ENCODE peak calls at places on chromosomes 11 and 22, in four cellular contexts. One of them, this sample, is unnamed.

GRCh38 chr22:47591709-47592108 is 829.3 kb downstream of the TBC1D22A start:
- DNase-seq in HFFc6: no peak
- DNase-seq in MM.1S: no peak
- DNase-seq in GM13977: no peak
- DNase-seq in this sample: no peak

GRCh38 chr22:20531404-20532181 is 24.2 kb downstream of the MED15 start:
- DNase-seq in HFFc6: peak; percentile 90
- DNase-seq in MM.1S: no peak
- DNase-seq in GM13977: no peak
- DNase-seq in this sample: no peak

GRCh38 chr22:22768885-22769284 is 118.7 kb upstream of the IGLL5 start:
- DNase-seq in HFFc6: no peak
- DNase-seq in MM.1S: no peak
- DNase-seq in GM13977: no peak
- DNase-seq in this sample: no peak

GRCh38 chr22:20748820-20749428 is 25.0 kb upstream of the SERPIND1 start:
- DNase-seq in HFFc6: no peak
- DNase-seq in MM.1S: peak; percentile 14
- DNase-seq in GM13977: peak; percentile 72
- DNase-seq in this sample: no peak

GRCh38 chr11:72585762-72586590 is 88.2 kb downstream of the PDE2A start:
- DNase-seq in HFFc6: peak; percentile 25
- DNase-seq in MM.1S: peak; percentile 78
- DNase-seq in GM13977: peak; percentile 93
- DNase-seq in this sample: no peak

GRCh38 chr11:11143849-11144248 is 209.2 kb downstream of the CSNK2A3 start:
- DNase-seq in HFFc6: no peak
- DNase-seq in MM.1S: no peak
- DNase-seq in GM13977: no peak
- DNase-seq in this sample: no peak

GRCh38 chr11:2892215-2893020 is 6.8 kb upstream of the CDKN1C start:
- DNase-seq in HFFc6: peak; percentile 26
- DNase-seq in MM.1S: peak; percentile 53
- DNase-seq in GM13977: peak; percentile 86
- DNase-seq in this sample: peak; percentile 19

GRCh38 chr22:20549232-20549841 is 41.9 kb downstream of the MED15 start:
- DNase-seq in HFFc6: no peak
- DNase-seq in MM.1S: no peak
- DNase-seq in GM13977: no peak
- DNase-seq in this sample: no peak

GRCh38 chr11:90747057-90747456 is 524.2 kb upstream of the CHORDC1 start:
- DNase-seq in HFFc6: no peak
- DNase-seq in MM.1S: no peak
- DNase-seq in GM13977: no peak
- DNase-seq in this sample: no peak

GRCh38 chr11:122230387-122230760 is 114.4 kb upstream of the BLID start:
- DNase-seq in HFFc6: peak; percentile 68
- DNase-seq in MM.1S: no peak
- DNase-seq in GM13977: no peak
- DNase-seq in this sample: no peak

GRCh38 chr22:32949719-32950118 is 108.5 kb downstream of the SYN3 start:
- DNase-seq in HFFc6: no peak
- DNase-seq in MM.1S: no peak
- DNase-seq in GM13977: no peak
- DNase-seq in this sample: no peak

GRCh38 chr22:45671051-45671782 is 417 bp upstream of the ATXN10 start:
- DNase-seq in HFFc6: no peak
- DNase-seq in MM.1S: no peak
- DNase-seq in GM13977: no peak
- DNase-seq in this sample: no peak

GRCh38 chr11:126969865-126970479 is 30.6 kb downstream of the KIRREL3 start:
- DNase-seq in HFFc6: peak; percentile 63
- DNase-seq in MM.1S: peak; percentile 61
- DNase-seq in GM13977: no peak
- DNase-seq in this sample: no peak

GRCh38 chr11:65078151-65078550 is 5.7 kb downstream of the CDCA5 start:
- DNase-seq in HFFc6: peak; percentile 24
- DNase-seq in MM.1S: peak; percentile 65
- DNase-seq in GM13977: peak; percentile 68
- DNase-seq in this sample: no peak

GRCh38 chr11:27720277-27720830 is 20.1 kb upstream of the BDNF start:
- DNase-seq in HFFc6: peak; percentile 39
- DNase-seq in MM.1S: no peak
- DNase-seq in GM13977: peak; percentile 59
- DNase-seq in this sample: no peak

GRCh38 chr11:114074546-114075342 is 15.2 kb downstream of the ZBTB16 start:
- DNase-seq in HFFc6: no peak
- DNase-seq in MM.1S: no peak
- DNase-seq in GM13977: no peak
- DNase-seq in this sample: no peak

DNA sequence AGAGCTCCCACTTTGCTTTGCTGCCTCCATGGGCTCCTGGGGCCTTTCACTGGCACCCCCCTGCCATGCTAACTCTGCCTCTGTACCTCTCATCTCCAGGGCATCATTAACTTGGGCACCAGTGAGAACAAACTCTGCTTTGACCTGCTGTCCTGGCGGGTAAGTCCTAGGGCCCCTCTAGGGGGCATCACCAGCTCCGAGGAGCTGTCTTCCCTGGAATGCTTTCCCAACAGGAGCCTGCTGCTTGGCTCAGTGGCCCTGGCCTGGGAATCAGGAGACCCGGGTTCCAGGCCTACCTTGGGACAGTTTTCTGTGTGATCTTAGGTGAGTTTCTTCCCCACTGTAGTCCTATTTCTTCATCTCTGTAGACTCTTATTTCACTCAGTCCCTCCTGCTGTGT is 5.1 kb downstream of the ACCS start:
- DNase-seq in HFFc6: no peak
- DNase-seq in MM.1S: no peak
- DNase-seq in GM13977: no peak
- DNase-seq in this sample: no peak
- TF ChIP-seq CTCF in HFFc6: no peak
- TF ChIP-seq CTCF in MM.1S: no peak
- TF ChIP-seq CTCF in GM13977: no peak
- TF ChIP-seq CTCF in this sample: no peak

GRCh38 chr11:1448166-1448825 is 38.3 kb downstream of the MOB2 start:
- DNase-seq in HFFc6: no peak
- DNase-seq in MM.1S: no peak
- DNase-seq in GM13977: no peak
- DNase-seq in this sample: no peak
- TF ChIP-seq CTCF in HFFc6: no peak
- TF ChIP-seq CTCF in MM.1S: no peak
- TF ChIP-seq CTCF in GM13977: no peak
- TF ChIP-seq CTCF in this sample: no peak

DNA sequence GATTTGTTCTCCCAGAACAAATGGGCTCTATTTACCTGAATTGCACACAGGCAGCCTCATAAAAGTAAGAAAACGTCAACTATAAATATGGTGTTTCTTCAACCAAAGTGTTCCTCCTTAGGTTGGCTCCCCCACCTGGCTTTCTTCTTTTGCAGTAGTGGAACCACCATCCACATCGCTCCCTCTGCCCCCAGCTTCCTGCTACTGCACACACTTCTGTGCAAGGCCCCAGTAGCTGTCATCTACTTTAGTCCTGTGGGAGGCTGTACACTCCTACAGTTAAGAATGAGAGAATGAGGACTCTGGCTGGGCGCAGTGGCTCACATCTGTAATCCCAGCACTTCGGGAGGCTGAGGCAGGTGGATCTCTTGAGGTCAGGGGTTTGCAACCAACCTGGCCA is 89.5 kb downstream of the BMAL1 start:
- DNase-seq in HFFc6: no peak
- DNase-seq in MM.1S: no peak
- DNase-seq in GM13977: no peak
- DNase-seq in this sample: no peak
- TF ChIP-seq CTCF in HFFc6: no peak
- TF ChIP-seq CTCF in MM.1S: no peak
- TF ChIP-seq CTCF in GM13977: peak; percentile 12
- TF ChIP-seq CTCF in this sample: no peak

GRCh38 chr11:94148189-94148588 is 19.5 kb downstream of the PANX1 start:
- DNase-seq in HFFc6: no peak
- DNase-seq in MM.1S: no peak
- DNase-seq in GM13977: no peak
- DNase-seq in this sample: no peak

GRCh38 chr11:94145431-94145830 is 16.8 kb downstream of the PANX1 start:
- DNase-seq in HFFc6: no peak
- DNase-seq in MM.1S: no peak
- DNase-seq in GM13977: no peak
- DNase-seq in this sample: no peak

GRCh38 chr11:94145916-94146315 is 17.3 kb downstream of the PANX1 start:
- DNase-seq in HFFc6: no peak
- DNase-seq in MM.1S: no peak
- DNase-seq in GM13977: no peak
- DNase-seq in this sample: no peak

GRCh38 chr11:94149435-94149834 is 20.8 kb downstream of the PANX1 start:
- DNase-seq in HFFc6: peak; percentile 39
- DNase-seq in MM.1S: no peak
- DNase-seq in GM13977: no peak
- DNase-seq in this sample: no peak

GRCh38 chr11:94147433-94147845 is 18.8 kb downstream of the PANX1 start:
- DNase-seq in HFFc6: no peak
- DNase-seq in MM.1S: no peak
- DNase-seq in GM13977: no peak
- DNase-seq in this sample: no peak
- TF ChIP-seq CTCF in HFFc6: no peak
- TF ChIP-seq CTCF in MM.1S: no peak
- TF ChIP-seq CTCF in GM13977: no peak
- TF ChIP-seq CTCF in this sample: no peak

GRCh38 chr22:49550766-49551362 is 276.8 kb downstream of the BRD1 start:
- DNase-seq in HFFc6: no peak
- DNase-seq in MM.1S: no peak
- DNase-seq in GM13977: no peak
- DNase-seq in this sample: no peak
- TF ChIP-seq CTCF in HFFc6: no peak
- TF ChIP-seq CTCF in MM.1S: peak; percentile 6
- TF ChIP-seq CTCF in GM13977: no peak
- TF ChIP-seq CTCF in this sample: no peak

GRCh38 chr11:120210651-120211521 is at the start of gene OAF:
- DNase-seq in HFFc6: peak; percentile 76
- DNase-seq in MM.1S: peak; percentile 94
- DNase-seq in GM13977: peak; percentile 96
- DNase-seq in this sample: peak; percentile 61
- TF ChIP-seq CTCF in HFFc6: peak; percentile 59
- TF ChIP-seq CTCF in MM.1S: peak; percentile 12
- TF ChIP-seq CTCF in GM13977: peak; percentile 16
- TF ChIP-seq CTCF in this sample: no peak

GRCh38 chr11:67613960-67614715 is 7.4 kb downstream of the NDUFV1 start:
- DNase-seq in HFFc6: peak; percentile 9
- DNase-seq in MM.1S: peak; percentile 93
- DNase-seq in GM13977: peak; percentile 87
- DNase-seq in this sample: no peak
- TF ChIP-seq CTCF in HFFc6: peak; percentile 84
- TF ChIP-seq CTCF in MM.1S: peak; percentile 37
- TF ChIP-seq CTCF in GM13977: peak; percentile 58
- TF ChIP-seq CTCF in this sample: peak; percentile 72

DNA sequence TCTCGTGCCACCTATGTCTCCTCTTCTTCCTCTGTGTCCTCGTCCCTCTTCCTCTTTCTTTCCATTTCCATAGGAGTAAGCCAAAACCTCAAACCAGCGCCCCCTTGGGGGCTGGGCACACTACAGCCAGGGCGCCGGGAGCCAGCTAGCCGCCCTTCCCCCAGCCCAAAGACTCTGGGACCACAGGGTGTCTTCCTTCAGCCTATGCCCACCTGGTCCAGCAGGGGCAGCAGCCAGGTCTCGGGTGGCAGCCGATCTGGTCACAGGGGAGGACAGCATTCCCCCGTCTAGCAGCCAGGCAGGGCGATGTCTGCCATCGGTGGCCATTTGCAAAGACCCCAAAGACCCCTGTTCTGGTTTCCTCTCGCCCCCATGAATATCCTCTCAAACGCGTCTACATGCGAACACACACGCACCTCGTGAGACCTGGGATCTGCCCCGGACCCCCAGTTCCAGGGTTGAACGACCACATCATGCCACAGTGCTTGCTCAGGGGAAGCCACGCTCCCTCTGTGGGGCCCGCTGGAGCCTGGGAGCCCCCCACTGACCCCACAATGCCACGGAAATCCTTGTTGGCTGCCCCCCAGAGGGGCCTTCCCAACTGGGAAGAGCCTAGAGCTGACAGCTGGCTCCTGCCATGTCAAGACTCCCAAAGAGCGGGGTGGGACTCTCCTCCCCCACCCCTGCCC is 546.0 kb upstream of the CCDC179 start:
- DNase-seq in HFFc6: no peak
- DNase-seq in MM.1S: no peak
- DNase-seq in GM13977: no peak
- DNase-seq in this sample: no peak
- TF ChIP-seq CTCF in HFFc6: peak; percentile 21
- TF ChIP-seq CTCF in MM.1S: no peak
- TF ChIP-seq CTCF in GM13977: no peak
- TF ChIP-seq CTCF in this sample: no peak

GRCh38 chr11:45021692-45022130 is 71.0 kb upstream of the TP53I11 start:
- DNase-seq in HFFc6: no peak
- DNase-seq in MM.1S: peak; percentile 65
- DNase-seq in GM13977: no peak
- DNase-seq in this sample: peak; percentile 79

GRCh38 chr11:45022294-45023064 is 71.8 kb upstream of the TP53I11 start:
- DNase-seq in HFFc6: peak; percentile 23
- DNase-seq in MM.1S: no peak
- DNase-seq in GM13977: no peak
- DNase-seq in this sample: no peak

GRCh38 chr11:45021001-45021400 is 70.3 kb upstream of the TP53I11 start:
- DNase-seq in HFFc6: no peak
- DNase-seq in MM.1S: peak; percentile 72
- DNase-seq in GM13977: no peak
- DNase-seq in this sample: no peak

GRCh38 chr11:45023065-45023365 is 72.3 kb upstream of the TP53I11 start:
- DNase-seq in HFFc6: peak; percentile 8
- DNase-seq in MM.1S: no peak
- DNase-seq in GM13977: no peak
- DNase-seq in this sample: no peak

GRCh38 chr11:45017329-45017728 is 66.6 kb upstream of the TP53I11 start:
- DNase-seq in HFFc6: no peak
- DNase-seq in MM.1S: no peak
- DNase-seq in GM13977: no peak
- DNase-seq in this sample: no peak
- TF ChIP-seq CTCF in HFFc6: peak; percentile 46
- TF ChIP-seq CTCF in MM.1S: no peak
- TF ChIP-seq CTCF in GM13977: no peak
- TF ChIP-seq CTCF in this sample: peak; percentile 23

DNA sequence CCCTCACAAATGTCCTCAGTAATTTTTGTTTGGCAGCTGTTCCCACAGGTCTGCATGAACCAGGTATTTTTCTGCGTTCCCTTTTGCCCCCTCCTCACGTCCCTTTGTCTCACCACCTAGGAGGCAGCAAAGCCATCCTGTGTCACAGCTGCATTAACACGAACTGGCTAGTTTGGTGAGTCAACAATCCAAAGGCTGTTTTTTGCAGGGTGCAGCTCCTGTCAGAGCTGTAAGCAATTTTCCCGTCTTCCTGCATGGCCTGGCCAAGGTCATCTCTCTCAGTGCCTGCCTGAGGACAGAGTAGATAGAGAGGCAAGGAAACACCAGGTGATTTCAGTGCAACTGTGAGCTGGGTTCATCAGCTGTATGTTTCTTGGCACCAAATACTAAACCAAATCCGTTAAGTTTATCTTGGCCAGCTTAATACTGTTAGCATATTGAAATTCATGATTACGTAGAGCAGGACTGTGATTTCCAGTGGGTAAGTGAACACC is 20.6 kb upstream of the VSIG10L2 start:
- DNase-seq in HFFc6: no peak
- DNase-seq in MM.1S: no peak
- DNase-seq in GM13977: no peak
- DNase-seq in this sample: no peak
- TF ChIP-seq CTCF in HFFc6: no peak
- TF ChIP-seq CTCF in MM.1S: no peak
- TF ChIP-seq CTCF in GM13977: no peak
- TF ChIP-seq CTCF in this sample: no peak